ENCODE peak calls at places on chromosomes 1 and 21, in six cellular contexts. H, L, V, B, S and F are unnamed samples.

GRCh38 chr1:224503161-224504118 is 68.8 kb upstream of the WDR26 start:
- DNase-seq in S (peak), L (peak), V (peak), H (peak), B (peak), F (peak)

GRCh38 chr1:44553771-44554170 is 120.5 kb downstream of the TMEM53 start:
- DNase-seq in V (no peak), H (no peak), B (no peak), L (no peak), S (no peak), F (peak)

GRCh38 chr1:109312246-109312645 is 5.4 kb upstream of the MYBPHL start:
- DNase-seq in L (no peak), H (no peak), S (no peak), B (no peak), V (no peak), F (no peak)

GRCh38 chr1:67973061-67973460 is 77.4 kb downstream of the DIRAS3 start:
- DNase-seq in B (no peak), V (no peak), L (no peak), S (no peak), H (no peak), F (no peak)

GRCh38 chr1:3530086-3530930 is 75.8 kb downstream of the ARHGEF16 start:
- DNase-seq in L (peak), H (no peak), V (peak), B (no peak), S (no peak), F (peak)

GRCh38 chr1:226406401-226406881 is 1.5 kb downstream of the PARP1 start:
- DNase-seq in S (no peak), V (no peak), B (no peak), L (peak), H (no peak), F (peak)

GRCh38 chr1:58799080-58799479 is 15.2 kb upstream of the JUN start:
- DNase-seq in V (no peak), B (no peak), L (no peak), S (no peak), H (no peak), F (no peak)

GRCh38 chr1:2391034-2391384 is 345 bp downstream of the MORN1 start:
- DNase-seq in B (peak), L (peak), S (no peak), H (no peak), V (peak), F (peak)

GRCh38 chr1:204477036-204477740 is 17.4 kb downstream of the PIK3C2B start:
- DNase-seq in H (no peak), B (no peak), S (no peak), V (no peak), L (no peak), F (no peak)

GRCh38 chr1:204478921-204479320 is 15.7 kb downstream of the PIK3C2B start:
- DNase-seq in V (no peak), B (no peak), S (no peak), L (no peak), H (no peak), F (no peak)

GRCh38 chr1:204478166-204478899 is 16.3 kb downstream of the PIK3C2B start:
- DNase-seq in L (no peak), H (no peak), V (no peak), B (no peak), S (no peak), F (no peak)

GRCh38 chr1:204475651-204476432 is 18.8 kb downstream of the PIK3C2B start:
- DNase-seq in B (no peak), L (no peak), H (no peak), V (no peak), S (no peak), F (no peak)

DNA sequence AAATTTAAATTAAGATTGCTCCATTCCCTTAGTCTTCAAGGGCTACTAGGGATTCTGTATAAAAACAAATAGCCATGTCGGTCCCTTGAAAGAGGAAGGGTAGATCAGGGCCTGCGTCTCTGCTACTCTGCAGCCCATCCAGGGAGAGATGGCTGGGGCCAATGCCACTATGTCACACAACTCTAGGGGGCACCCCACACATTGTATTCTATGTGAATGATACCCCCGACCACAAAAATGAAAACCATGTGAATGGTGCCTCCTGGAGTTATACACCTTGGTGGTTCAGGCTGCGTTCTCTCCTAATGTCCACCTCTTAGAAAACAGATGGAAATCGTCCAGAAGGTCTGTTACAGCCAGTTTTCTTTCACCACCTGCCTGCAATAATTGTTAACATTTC is 18.0 kb downstream of the PIK3C2B start:
- DNase-seq in B (no peak), V (no peak), L (no peak), H (no peak), S (no peak), F (no peak)
- H3K27ac ChIP-seq in B (no peak), V (no peak), L (no peak), H (no peak), S (no peak), F (no peak)

GRCh38 chr1:42660907-42661500 is 2.8 kb downstream of the PPIH start:
- DNase-seq in V (no peak), B (no peak), S (no peak), L (no peak), H (no peak), F (no peak)

GRCh38 chr1:42657981-42658879 is at the start of gene PPIH:
- DNase-seq in V (peak), B (peak), H (peak), S (peak), L (peak), F (peak)

GRCh38 chr1:42658880-42659337 is 686 bp downstream of the PPIH start:
- DNase-seq in B (no peak), H (no peak), V (no peak), S (no peak), L (peak), F (no peak)
- H3K27ac ChIP-seq in B (no peak), H (peak), V (peak), S (peak), L (no peak), F (peak)

GRCh38 chr21:38255718-38256117 is 1.1 kb upstream of the KCNJ15 start:
- DNase-seq in S (no peak), B (no peak), V (no peak), H (no peak), L (no peak), F (no peak)

GRCh38 chr21:38254970-38255369 is 1.8 kb upstream of the KCNJ15 start:
- DNase-seq in B (no peak), V (no peak), L (no peak), H (no peak), S (no peak), F (no peak)

GRCh38 chr21:38258803-38259485 is 2.2 kb downstream of the KCNJ15 start:
- DNase-seq in L (no peak), V (no peak), S (no peak), H (no peak), B (no peak), F (no peak)

GRCh38 chr21:38259665-38260064 is 2.9 kb downstream of the KCNJ15 start:
- DNase-seq in S (no peak), L (no peak), V (no peak), H (no peak), B (no peak), F (no peak)

GRCh38 chr21:38256599-38257302 is at the start of gene KCNJ15:
- DNase-seq in L (no peak), S (no peak), H (no peak), B (no peak), V (no peak), F (no peak)
- H3K27ac ChIP-seq in L (no peak), S (no peak), H (no peak), B (peak), V (no peak), F (no peak)

GRCh38 chr1:220876511-220877347 is 2.5 kb upstream of the HLX start:
- DNase-seq in H (peak), V (peak), B (peak), L (peak), S (no peak), F (no peak)
- H3K27ac ChIP-seq in H (peak), V (no peak), B (peak), L (no peak), S (no peak), F (no peak)

DNA sequence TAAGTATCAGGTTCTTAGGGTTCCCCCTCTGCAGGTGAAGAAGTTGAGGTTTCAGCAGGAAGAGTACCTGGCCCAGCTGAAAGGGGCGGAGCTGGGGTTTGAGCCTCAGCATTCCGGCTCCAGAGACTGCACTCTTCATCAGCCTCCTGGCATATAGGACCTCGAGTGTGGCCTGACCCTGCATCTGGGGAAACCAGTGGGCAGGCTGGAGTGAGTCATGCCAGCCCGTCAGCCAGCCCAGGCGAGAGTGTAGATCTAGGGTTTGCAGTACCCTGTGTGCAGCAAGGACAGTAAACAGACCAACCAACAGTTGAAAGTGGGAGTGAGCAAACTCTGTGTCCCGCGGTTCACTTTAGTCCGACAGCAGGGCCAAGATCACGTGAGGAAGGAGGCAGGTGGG is 14.1 kb downstream of the MFSD2A start:
- DNase-seq in H (no peak), V (no peak), L (no peak), B (no peak), S (no peak), F (no peak)
- H3K27ac ChIP-seq in H (no peak), V (no peak), L (no peak), B (no peak), S (no peak), F (no peak)

DNA sequence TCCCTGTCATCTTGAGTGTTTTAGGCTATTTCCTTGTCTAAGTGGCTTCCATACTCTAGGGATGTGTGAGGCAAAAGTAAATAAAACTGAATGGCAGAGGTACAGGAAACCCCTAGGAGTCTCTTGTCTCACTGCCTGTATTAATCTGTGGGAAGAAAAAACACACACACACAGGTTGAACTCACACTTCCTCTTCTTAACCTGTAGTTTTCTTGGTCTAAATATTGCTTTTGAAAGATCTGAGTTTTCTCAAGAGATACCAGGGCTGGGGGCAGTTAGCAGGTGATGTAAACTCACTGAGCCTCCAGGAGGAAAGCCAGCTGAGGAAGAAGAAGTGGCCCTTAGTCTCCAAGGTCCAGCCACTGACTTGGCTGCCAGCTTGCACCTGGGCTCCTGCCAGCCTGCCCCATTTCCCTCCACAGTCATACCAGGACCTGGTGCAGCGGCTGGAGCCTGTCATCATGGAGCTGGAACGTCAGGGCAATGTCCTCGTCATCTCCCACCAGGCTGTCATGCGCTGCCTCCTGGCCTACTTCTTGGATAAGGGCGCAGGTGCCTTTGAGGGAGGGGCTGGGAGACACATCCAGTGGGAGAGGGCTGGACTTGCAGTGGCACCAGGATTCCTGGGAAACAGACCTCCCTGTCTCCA is 16.9 kb downstream of the PFKFB2 start:
- DNase-seq in V (no peak), L (no peak), S (no peak), H (peak), B (no peak), F (no peak)
- H3K27ac ChIP-seq in V (no peak), L (no peak), S (peak), H (peak), B (no peak), F (no peak)